ENCODE peak calls at places on chromosomes 3 and 15, in five cellular contexts. K, A, J, Z and D are unnamed samples.

GRCh38 chr3:148709560-148710253 is 12.0 kb downstream of the AGTR1 start:
- DNase-seq in K (no peak), A (no peak), J (no peak), Z (no peak), D (no peak)

GRCh38 chr3:114974387-114974786 is 172.7 kb downstream of the ZBTB20 start:
- DNase-seq in K (no peak), A (no peak), J (no peak), Z (no peak), D (no peak)

GRCh38 chr3:179196098-179196497 is 47.9 kb downstream of the PIK3CA start:
- DNase-seq in K (no peak), A (no peak), J (no peak), Z (no peak), D (peak; percentile 40)

GRCh38 chr3:16888785-16889607 is 4.2 kb downstream of the PLCL2 start:
- DNase-seq in K (no peak), A (no peak), J (no peak), Z (no peak), D (no peak)

GRCh38 chr15:59178151-59178705 is 28.4 kb upstream of the LDHAL6B start:
- DNase-seq in K (no peak), A (no peak), J (no peak), Z (no peak), D (peak; percentile 25)

GRCh38 chr3:189572249-189572648 is 58.9 kb upstream of the TP63 start:
- DNase-seq in K (no peak), A (no peak), J (no peak), Z (no peak), D (no peak)

GRCh38 chr3:111616417-111617105 is 21.4 kb upstream of the ZBED2 start:
- DNase-seq in K (no peak), A (no peak), J (no peak), Z (peak; percentile 41), D (no peak)

GRCh38 chr3:123084192-123084591 is 17.4 kb downstream of the PDIA5 start:
- DNase-seq in K (no peak), A (no peak), J (no peak), Z (no peak), D (no peak)

GRCh38 chr3:58874248-58874741 is 175.5 kb downstream of the CFAP20DC start:
- DNase-seq in K (no peak), A (no peak), J (peak; percentile 60), Z (no peak), D (no peak)

GRCh38 chr3:61807865-61808276 is 246.5 kb downstream of the PTPRG start:
- DNase-seq in K (no peak), A (no peak), J (peak; percentile 41), Z (no peak), D (no peak)

GRCh38 chr3:101978348-101978747 is 129.0 kb downstream of the NFKBIZ start:
- DNase-seq in K (no peak), A (no peak), J (no peak), Z (no peak), D (no peak)

GRCh38 chr15:39555885-39556284 is 25.0 kb upstream of the THBS1 start:
- DNase-seq in K (no peak), A (no peak), J (no peak), Z (no peak), D (peak; percentile 16)

GRCh38 chr3:62201438-62202035 is 171.8 kb downstream of the FEZF2 start:
- DNase-seq in K (peak; percentile 22), A (no peak), J (peak; percentile 17), Z (no peak), D (no peak)

GRCh38 chr3:125618208-125618607 is 22.9 kb upstream of the OSBPL11 start:
- DNase-seq in K (no peak), A (no peak), J (no peak), Z (no peak), D (no peak)

GRCh38 chr3:40623567-40623966 is 98.8 kb downstream of the ZNF621 start:
- DNase-seq in K (peak; percentile 22), A (no peak), J (no peak), Z (no peak), D (no peak)

GRCh38 chr3:71219744-71220638 is 363.5 kb downstream of the FOXP1 start:
- DNase-seq in K (no peak), A (no peak), J (no peak), Z (no peak), D (no peak)

GRCh38 chr3:58422756-58423324 is 10.8 kb downstream of the PDHB start:
- DNase-seq in K (no peak), A (no peak), J (no peak), Z (no peak), D (no peak)

GRCh38 chr3:57627976-57628375 is 30.8 kb upstream of the ARF4 start:
- DNase-seq in K (no peak), A (no peak), J (no peak), Z (no peak), D (no peak)

GRCh38 chr3:140767536-140767935 is 89.7 kb downstream of the TRIM42 start:
- DNase-seq in K (no peak), A (no peak), J (no peak), Z (no peak), D (no peak)

GRCh38 chr3:102053375-102053989 is 204.2 kb downstream of the NFKBIZ start:
- DNase-seq in K (no peak), A (no peak), J (no peak), Z (no peak), D (no peak)

GRCh38 chr3:140370686-140371085 is 307.2 kb upstream of the TRIM42 start:
- DNase-seq in K (peak; percentile 5), A (no peak), J (no peak), Z (no peak), D (no peak)

GRCh38 chr15:72197460-72198409 is at the start of gene GRAMD2A:
- DNase-seq in K (no peak), A (no peak), J (no peak), Z (no peak), D (no peak)

GRCh38 chr3:23055733-23056376 is 147.3 kb upstream of the UBE2E2 start:
- DNase-seq in K (no peak), A (no peak), J (peak; percentile 12), Z (no peak), D (no peak)

GRCh38 chr15:69893863-69894262 is 203.9 kb downstream of the TLE3 start:
- DNase-seq in K (no peak), A (no peak), J (peak; percentile 2), Z (no peak), D (peak; percentile 21)

GRCh38 chr3:185717121-185717520 is 107.7 kb downstream of the IGF2BP2 start:
- DNase-seq in K (no peak), A (no peak), J (no peak), Z (no peak), D (no peak)

GRCh38 chr3:58591496-58592133 is 14.4 kb upstream of the FAM107A start:
- DNase-seq in K (no peak), A (no peak), J (no peak), Z (no peak), D (no peak)

GRCh38 chr3:194658477-194659242 is 13.3 kb downstream of the LSG1 start:
- DNase-seq in K (no peak), A (no peak), J (no peak), Z (no peak), D (no peak)